ENCODE peak calls at places on chromosomes 4 and X, in eight cellular contexts. One of them, this sample, is unnamed.

GRCh38 chr4:114907514-114908099 is 205.8 kb downstream of the NDST4 start:
- DNase-seq in adrenal gland: no peak
- DNase-seq in H9: no peak
- DNase-seq in stimulated activated naive B cell treated with anti-CD40 and anti-IgM and Interleukin-4, amounts not matched to agents 10 μg/mL and 1 μg/mL and 100 μg/mL, for 72 hours: no peak
- DNase-seq in pancreas: no peak
- DNase-seq in midbrain: no peak
- DNase-seq in mucosa of gallbladder: no peak
- DNase-seq in MCF 10A: no peak
- DNase-seq in this sample: no peak

GRCh38 chrX:131288188-131288587 is 918 bp downstream of the IGSF1 start:
- DNase-seq in adrenal gland: no peak
- DNase-seq in H9: no peak
- DNase-seq in stimulated activated naive B cell treated with anti-CD40 and anti-IgM and Interleukin-4, amounts not matched to agents 10 μg/mL and 1 μg/mL and 100 μg/mL, for 72 hours: no peak
- DNase-seq in pancreas: no peak
- DNase-seq in midbrain: no peak
- DNase-seq in mucosa of gallbladder: no peak
- DNase-seq in MCF 10A: no peak
- DNase-seq in this sample: no peak

GRCh38 chr4:150581611-150582010 is 340 bp upstream of the MAB21L2 start:
- DNase-seq in adrenal gland: no peak
- DNase-seq in H9: peak
- DNase-seq in stimulated activated naive B cell treated with anti-CD40 and anti-IgM and Interleukin-4, amounts not matched to agents 10 μg/mL and 1 μg/mL and 100 μg/mL, for 72 hours: no peak
- DNase-seq in pancreas: no peak
- DNase-seq in midbrain: no peak
- DNase-seq in mucosa of gallbladder: no peak
- DNase-seq in MCF 10A: no peak
- DNase-seq in this sample: no peak

GRCh38 chr4:156765277-156765676 is 206.3 kb downstream of the PDGFC start:
- DNase-seq in adrenal gland: peak
- DNase-seq in H9: no peak
- DNase-seq in stimulated activated naive B cell treated with anti-CD40 and anti-IgM and Interleukin-4, amounts not matched to agents 10 μg/mL and 1 μg/mL and 100 μg/mL, for 72 hours: no peak
- DNase-seq in pancreas: no peak
- DNase-seq in midbrain: no peak
- DNase-seq in mucosa of gallbladder: no peak
- DNase-seq in MCF 10A: no peak
- DNase-seq in this sample: no peak

GRCh38 chr4:88791274-88791673 is 93.6 kb upstream of the NAP1L5 start:
- DNase-seq in adrenal gland: no peak
- DNase-seq in H9: no peak
- DNase-seq in stimulated activated naive B cell treated with anti-CD40 and anti-IgM and Interleukin-4, amounts not matched to agents 10 μg/mL and 1 μg/mL and 100 μg/mL, for 72 hours: no peak
- DNase-seq in pancreas: no peak
- DNase-seq in midbrain: peak
- DNase-seq in mucosa of gallbladder: no peak
- DNase-seq in MCF 10A: peak
- DNase-seq in this sample: no peak

GRCh38 chr4:147583876-147584275 is 33.3 kb upstream of the TMEM184C start:
- DNase-seq in adrenal gland: no peak
- DNase-seq in H9: no peak
- DNase-seq in stimulated activated naive B cell treated with anti-CD40 and anti-IgM and Interleukin-4, amounts not matched to agents 10 μg/mL and 1 μg/mL and 100 μg/mL, for 72 hours: no peak
- DNase-seq in pancreas: no peak
- DNase-seq in midbrain: no peak
- DNase-seq in mucosa of gallbladder: no peak
- DNase-seq in MCF 10A: no peak
- DNase-seq in this sample: no peak

GRCh38 chrX:72715546-72715945 is 1.4 kb upstream of the PHKA1 start:
- DNase-seq in adrenal gland: no peak
- DNase-seq in H9: no peak
- DNase-seq in stimulated activated naive B cell treated with anti-CD40 and anti-IgM and Interleukin-4, amounts not matched to agents 10 μg/mL and 1 μg/mL and 100 μg/mL, for 72 hours: no peak
- DNase-seq in pancreas: no peak
- DNase-seq in midbrain: no peak
- DNase-seq in mucosa of gallbladder: no peak
- DNase-seq in MCF 10A: no peak
- DNase-seq in this sample: no peak

GRCh38 chr4:13849778-13850177 is 222.3 kb upstream of the BOD1L1 start:
- DNase-seq in adrenal gland: no peak
- DNase-seq in H9: no peak
- DNase-seq in stimulated activated naive B cell treated with anti-CD40 and anti-IgM and Interleukin-4, amounts not matched to agents 10 μg/mL and 1 μg/mL and 100 μg/mL, for 72 hours: no peak
- DNase-seq in pancreas: no peak
- DNase-seq in midbrain: no peak
- DNase-seq in mucosa of gallbladder: no peak
- DNase-seq in MCF 10A: no peak
- DNase-seq in this sample: no peak

GRCh38 chr4:139144161-139144859 is 32.7 kb downstream of the ELF2 start:
- DNase-seq in adrenal gland: peak
- DNase-seq in H9: peak
- DNase-seq in stimulated activated naive B cell treated with anti-CD40 and anti-IgM and Interleukin-4, amounts not matched to agents 10 μg/mL and 1 μg/mL and 100 μg/mL, for 72 hours: no peak
- DNase-seq in pancreas: no peak
- DNase-seq in midbrain: no peak
- DNase-seq in mucosa of gallbladder: peak
- DNase-seq in MCF 10A: peak
- DNase-seq in this sample: peak

GRCh38 chrX:136065044-136065671 is 79.9 kb downstream of the SLC9A6 start:
- DNase-seq in adrenal gland: peak
- DNase-seq in H9: no peak
- DNase-seq in stimulated activated naive B cell treated with anti-CD40 and anti-IgM and Interleukin-4, amounts not matched to agents 10 μg/mL and 1 μg/mL and 100 μg/mL, for 72 hours: no peak
- DNase-seq in pancreas: no peak
- DNase-seq in midbrain: peak
- DNase-seq in mucosa of gallbladder: no peak
- DNase-seq in MCF 10A: peak
- DNase-seq in this sample: no peak

GRCh38 chrX:150146271-150146888 is 208.1 kb upstream of the EOLA2 start:
- DNase-seq in adrenal gland: no peak
- DNase-seq in H9: no peak
- DNase-seq in stimulated activated naive B cell treated with anti-CD40 and anti-IgM and Interleukin-4, amounts not matched to agents 10 μg/mL and 1 μg/mL and 100 μg/mL, for 72 hours: no peak
- DNase-seq in pancreas: no peak
- DNase-seq in midbrain: no peak
- DNase-seq in mucosa of gallbladder: no peak
- DNase-seq in MCF 10A: no peak
- DNase-seq in this sample: no peak

GRCh38 chr4:26418850-26419249 is 71.4 kb downstream of the CCKAR start:
- DNase-seq in adrenal gland: no peak
- DNase-seq in H9: no peak
- DNase-seq in stimulated activated naive B cell treated with anti-CD40 and anti-IgM and Interleukin-4, amounts not matched to agents 10 μg/mL and 1 μg/mL and 100 μg/mL, for 72 hours: no peak
- DNase-seq in pancreas: no peak
- DNase-seq in midbrain: no peak
- DNase-seq in mucosa of gallbladder: no peak
- DNase-seq in MCF 10A: no peak
- DNase-seq in this sample: no peak

GRCh38 chrX:99717716-99718115 is 692.4 kb downstream of the PCDH19 start:
- DNase-seq in adrenal gland: no peak
- DNase-seq in H9: no peak
- DNase-seq in stimulated activated naive B cell treated with anti-CD40 and anti-IgM and Interleukin-4, amounts not matched to agents 10 μg/mL and 1 μg/mL and 100 μg/mL, for 72 hours: no peak
- DNase-seq in pancreas: no peak
- DNase-seq in midbrain: no peak
- DNase-seq in mucosa of gallbladder: no peak
- DNase-seq in MCF 10A: no peak
- DNase-seq in this sample: no peak

This sample was measured in thyroid gland.